ENCODE peak calls at places on chromosomes 12 and 14, in seven cellular contexts. Y is stomach, C is transverse colon, N is GM23338, A is spleen, K is Panc1, F is breast epithelium. E is an unnamed sample.

GRCh38 chr14:106308839-106309389 is 782.5 kb downstream of the TMEM121 start:
- DNase-seq in A (peak; percentile 85), C (peak; percentile 57), F (no peak), Y (peak; percentile 46), N (peak; percentile 64), K (peak; percentile 74), E (no peak)

GRCh38 chr12:120688527-120689071 is 1.6 kb downstream of the MLEC start:
- DNase-seq in A (no peak), C (peak; percentile 56), N (no peak), Y (no peak), K (no peak), F (no peak), E (no peak)

GRCh38 chr14:73746540-73747385 is 32.6 kb upstream of the PNMA1 start:
- DNase-seq in A (peak; percentile 67), F (no peak), K (no peak), C (no peak), N (no peak), Y (no peak), E (peak; percentile 72)

GRCh38 chr14:101721951-101722661 is 39.4 kb upstream of the PPP2R5C start:
- DNase-seq in A (peak; percentile 87), C (peak; percentile 83), Y (peak; percentile 51), K (no peak), F (no peak), N (peak; percentile 53), E (no peak)

GRCh38 chr14:103721334-103722120 is 5.9 kb downstream of the ZFYVE21 start:
- DNase-seq in C (no peak), K (no peak), F (no peak), Y (no peak), A (no peak), N (no peak), E (no peak)

GRCh38 chr14:94601961-94602391 is 10.2 kb upstream of the SERPINA3 start:
- DNase-seq in F (no peak), Y (peak; percentile 60), A (peak; percentile 48), N (no peak), K (no peak), C (peak; percentile 51), E (peak; percentile 94)

GRCh38 chr12:15001733-15002471 is 29.1 kb downstream of the PDE6H start:
- DNase-seq in C (peak; percentile 24), F (peak; percentile 54), Y (peak; percentile 34), N (peak; percentile 65), A (peak; percentile 73), K (no peak), E (peak; percentile 91)

GRCh38 chr14:31420013-31420318 is 384 bp downstream of the HEATR5A start:
- DNase-seq in K (no peak), F (peak; percentile 56), N (peak; percentile 77), Y (peak; percentile 84), A (peak; percentile 94), C (peak; percentile 84), E (peak; percentile 71)

GRCh38 chr14:24232645-24233537 is at the start of gene GMPR2:
- DNase-seq in F (no peak), Y (no peak), N (peak; percentile 94), K (no peak), C (no peak), A (peak; percentile 95), E (no peak)

GRCh38 chr14:21068521-21069387 is 1.4 kb upstream of the ARHGEF40 start:
- DNase-seq in C (peak; percentile 71), N (peak; percentile 88), F (no peak), A (peak; percentile 86), Y (peak; percentile 63), K (no peak), E (peak; percentile 83)

GRCh38 chr12:89238593-89238992 is 113.7 kb downstream of the DUSP6 start:
- DNase-seq in F (no peak), Y (no peak), A (peak; percentile 67), C (no peak), K (no peak), N (no peak), E (no peak)

GRCh38 chr12:88418856-88419497 is 161.3 kb downstream of the KITLG start:
- DNase-seq in A (no peak), Y (no peak), K (no peak), N (no peak), F (no peak), C (no peak), E (no peak)

GRCh38 chr12:116982721-116983502 is 72.2 kb downstream of the FBXW8 start:
- DNase-seq in A (no peak), F (no peak), K (no peak), N (no peak), C (no peak), Y (no peak), E (no peak)

GRCh38 chr14:91509083-91509877 is 830 bp downstream of the PPP4R3A start:
- DNase-seq in K (no peak), C (peak; percentile 38), A (peak; percentile 90), N (peak; percentile 56), Y (peak; percentile 39), F (peak; percentile 55), E (peak; percentile 71)

GRCh38 chr14:69726761-69727511 is 40.0 kb upstream of the SRSF5 start:
- DNase-seq in N (peak; percentile 87), F (peak; percentile 80), K (peak; percentile 28), Y (peak; percentile 84), A (peak; percentile 96), C (peak; percentile 85), E (peak; percentile 89)

GRCh38 chr12:117514016-117514415 is 152.6 kb upstream of the NOS1 start:
- DNase-seq in K (no peak), A (no peak), N (peak; percentile 33), Y (peak; percentile 50), C (no peak), F (no peak), E (no peak)

GRCh38 chr12:88237954-88238353 is 95.8 kb downstream of the TMTC3 start:
- DNase-seq in C (no peak), K (no peak), N (no peak), A (no peak), Y (no peak), F (no peak), E (no peak)

GRCh38 chr12:3298603-3299002 is 192.4 kb upstream of the PRMT8 start:
- DNase-seq in K (no peak), F (no peak), C (no peak), Y (no peak), A (no peak), N (no peak), E (no peak)

GRCh38 chr14:87230726-87231125 is 762.3 kb downstream of the GALC start:
- DNase-seq in A (no peak), C (no peak), Y (no peak), N (no peak), K (no peak), F (no peak), E (no peak)

GRCh38 chr14:58280954-58281787 is 17.2 kb upstream of the ARID4A start:
- DNase-seq in Y (no peak), C (peak; percentile 44), F (no peak), N (no peak), K (no peak), A (no peak), E (no peak)

GRCh38 chr14:27050195-27050594 is 452.4 kb upstream of the NOVA1 start:
- DNase-seq in N (no peak), Y (no peak), K (no peak), F (no peak), C (no peak), A (no peak), E (no peak)

DNA sequence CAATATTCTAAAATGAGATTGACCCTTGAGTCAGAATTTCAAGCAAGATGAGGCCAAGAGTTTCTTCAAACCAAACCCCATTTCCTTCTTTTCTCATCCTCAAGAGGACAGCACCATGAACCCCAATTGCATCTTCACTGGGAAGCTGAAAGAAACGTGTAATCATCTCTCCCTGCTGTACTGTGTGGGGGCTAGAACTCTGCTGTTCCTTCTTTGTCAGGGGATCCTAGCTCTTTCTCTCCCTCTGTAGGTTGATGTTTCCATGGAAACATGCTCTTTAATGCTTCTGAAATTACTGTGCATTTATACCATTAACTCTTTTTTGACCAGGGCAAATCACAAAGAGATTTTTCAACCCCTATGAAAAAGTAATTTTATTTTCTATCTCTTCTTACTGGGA is 295.2 kb downstream of the GRIN2B start:
- DNase-seq in Y (no peak), N (no peak), C (no peak), F (no peak), K (no peak), A (no peak), E (no peak)
- TF ChIP-seq POLR2AphosphoS5 in Y (no peak), N (no peak), C (no peak), F (no peak), K (no peak), A (no peak), E (no peak)

GRCh38 chr12:25041006-25041741 is 92.3 kb upstream of the BCAT1 start:
- DNase-seq in A (no peak), F (no peak), C (no peak), K (no peak), N (no peak), Y (no peak), E (no peak)
- H3K27ac ChIP-seq in A (no peak overlapping the region), F (no peak overlapping the region), C (no peak overlapping the region), K (no peak overlapping the region), N (no peak overlapping the region), Y (no peak overlapping the region), E (no peak overlapping the region)

DNA sequence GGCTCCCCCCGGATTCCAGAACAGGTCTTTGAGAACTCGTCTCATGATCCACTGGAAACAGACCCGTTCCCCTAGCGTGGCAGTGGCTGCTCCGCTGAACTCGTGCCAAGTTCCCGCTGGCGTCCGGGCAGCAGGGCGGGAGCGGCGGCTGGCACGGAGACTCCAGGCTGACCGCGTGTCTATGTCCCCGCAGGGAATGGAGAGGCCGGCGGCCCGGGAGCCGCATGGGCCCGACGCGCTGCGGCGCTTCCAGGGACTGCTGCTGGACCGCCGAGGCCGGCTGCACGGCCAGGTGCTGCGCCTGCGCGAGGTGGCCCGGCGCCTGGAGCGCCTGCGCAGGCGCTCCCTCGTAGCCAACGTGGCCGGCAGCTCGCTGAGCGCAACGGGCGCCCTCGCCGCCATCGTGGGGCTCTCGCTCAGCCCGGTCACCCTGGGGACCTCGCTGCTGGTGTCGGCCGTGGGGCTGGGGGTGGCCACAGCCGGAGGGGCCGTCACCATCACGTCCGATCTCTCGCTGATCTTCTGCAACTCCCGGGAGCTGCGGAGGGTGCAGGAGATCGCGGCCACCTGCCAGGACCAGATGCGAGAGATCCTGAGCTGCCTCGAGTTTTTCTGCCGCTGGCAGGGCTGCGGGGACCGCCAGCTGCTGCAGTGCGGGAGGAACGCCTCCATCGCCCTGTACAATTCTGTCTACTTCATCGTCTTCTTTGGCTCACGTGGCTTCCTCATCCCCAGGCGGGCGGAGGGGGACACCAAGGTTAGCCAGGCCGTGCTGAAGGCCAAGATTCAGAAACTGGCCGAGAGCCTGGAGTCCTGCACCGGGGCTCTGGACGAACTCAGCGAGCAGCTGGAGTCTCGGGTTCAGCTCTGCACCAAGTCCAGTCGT is 1.5 kb downstream of the APOLD1 start:
- DNase-seq in A (peak; percentile 95), Y (peak; percentile 80), K (no peak), F (peak; percentile 75), C (peak; percentile 81), N (peak; percentile 86), E (peak; percentile 90)
- TF ChIP-seq POLR2AphosphoS5 in A (peak; percentile 93), Y (peak; percentile 72), K (peak; percentile 75), F (peak; percentile 72), C (peak; percentile 52), N (peak; percentile 82), E (peak; percentile 31)

DNA sequence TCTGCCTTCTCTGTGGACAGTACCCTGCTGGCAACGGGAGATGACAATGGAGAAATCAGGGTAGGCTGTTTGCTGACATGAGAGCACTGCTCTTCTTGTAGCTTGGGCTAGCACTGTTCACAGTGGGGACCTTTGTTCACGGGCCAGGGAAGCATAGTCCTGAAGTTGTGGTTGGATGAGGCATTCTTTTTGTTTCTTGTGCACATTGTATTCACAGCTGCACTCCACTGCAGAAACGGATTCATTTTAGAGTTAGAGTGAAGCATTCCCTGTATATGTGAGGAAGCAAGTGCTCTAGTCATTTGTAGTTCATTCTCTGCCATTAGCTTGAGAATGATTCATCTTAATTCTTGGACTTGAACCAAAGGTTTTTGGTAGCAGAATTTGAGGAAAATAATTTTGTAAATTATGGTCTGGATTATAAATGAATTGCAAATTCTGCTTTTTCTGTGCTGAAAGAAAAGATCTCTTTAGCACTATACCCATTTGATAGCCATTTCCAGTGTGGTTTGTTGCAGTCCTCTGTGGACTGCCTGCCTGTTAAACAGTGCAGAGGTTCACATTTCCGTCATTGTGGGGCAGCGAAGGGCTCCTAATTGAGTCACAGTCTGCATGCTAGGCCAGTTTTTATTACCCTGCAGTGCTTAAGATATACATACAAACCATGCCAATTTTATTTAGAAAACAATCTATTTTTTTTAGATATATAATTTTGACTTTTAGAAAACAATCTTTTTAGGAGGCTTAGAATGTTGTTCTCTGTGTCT is 80.6 kb downstream of the APAF1 start:
- DNase-seq in A (no peak), C (no peak), F (no peak), K (no peak), N (peak; percentile 75), Y (no peak), E (no peak)
- H3K27ac ChIP-seq in A (no peak overlapping the region), C (no peak overlapping the region), F (no peak overlapping the region), K (no peak overlapping the region), N (no peak overlapping the region), Y (no peak overlapping the region), E (no peak overlapping the region)

E was measured in sigmoid colon.